ENCODE peak calls at places on chromosomes 2 and 18, in four cellular contexts. W is OCI-LY7, C is tibial nerve, Q is HEK293T. F is an unnamed sample.

GRCh38 chr2:69518836-69519235 is 81.6 kb upstream of the NFU1 start:
- DNase-seq in C (no peak), Q (no peak), W (no peak), F (peak)

GRCh38 chr2:58283931-58284330 is 42.8 kb upstream of the FANCL start:
- DNase-seq in C (no peak), W (no peak), Q (no peak), F (no peak)

GRCh38 chr2:67674668-67675067 is 277.5 kb downstream of the ETAA1 start:
- DNase-seq in Q (no peak), C (no peak), W (no peak), F (no peak)

GRCh38 chr2:18001671-18002070 is 123.2 kb downstream of the KCNS3 start:
- DNase-seq in W (no peak), Q (no peak), C (no peak), F (no peak)

GRCh38 chr18:37019157-37019571 is 190.2 kb downstream of the KIAA1328 start:
- DNase-seq in Q (peak), C (no peak), W (no peak), F (no peak)

GRCh38 chr2:180542510-180542909 is 437.9 kb upstream of the UBE2E3 start:
- DNase-seq in Q (no peak), W (no peak), C (no peak), F (no peak)

GRCh38 chr2:240604291-240604938 is 17.9 kb downstream of the CAPN10 start:
- DNase-seq in C (peak), Q (peak), W (peak), F (peak)

GRCh38 chr2:232871835-232872736 is 2.0 kb downstream of the SNORC start:
- DNase-seq in C (no peak), W (no peak), Q (no peak), F (no peak)

GRCh38 chr2:14756981-14757657 is 124.6 kb downstream of the LRATD1 start:
- DNase-seq in Q (no peak), W (no peak), C (peak), F (no peak)

GRCh38 chr2:237870754-237871651 is 11.6 kb downstream of the RAMP1 start:
- DNase-seq in Q (no peak), W (no peak), C (no peak), F (no peak)

GRCh38 chr2:8303322-8303832 is 378.5 kb upstream of the ID2 start:
- DNase-seq in Q (no peak), C (peak), W (peak), F (peak)

GRCh38 chr2:197803033-197803444 is 1.4 kb upstream of the PLCL1 start:
- DNase-seq in Q (peak), W (peak), C (peak), F (no peak)

GRCh38 chr18:61749031-61749430 is 143.8 kb downstream of the RNF152 start:
- DNase-seq in W (no peak), Q (no peak), C (no peak), F (no peak)

GRCh38 chr18:2654828-2655152 is 736 bp upstream of the SMCHD1 start:
- DNase-seq in C (no peak), Q (no peak), W (no peak), F (no peak)

GRCh38 chr18:47113796-47114540 is 36.3 kb downstream of the HDHD2 start:
- DNase-seq in W (no peak), Q (no peak), C (no peak), F (no peak)

GRCh38 chr2:207869784-207870778 is 100.4 kb upstream of the FZD5 start:
- DNase-seq in Q (no peak), C (no peak), W (no peak), F (no peak)

GRCh38 chr2:226030369-226031077 is 631.0 kb downstream of the NYAP2 start:
- DNase-seq in W (no peak), Q (no peak), C (no peak), F (no peak)

GRCh38 chr2:191316246-191316645 is 71.0 kb downstream of the MYO1B start:
- DNase-seq in Q (no peak), W (no peak), C (no peak), F (no peak)

GRCh38 chr2:234480337-234480736 is 16.5 kb downstream of the ARL4C start:
- DNase-seq in C (no peak), Q (no peak), W (no peak), F (no peak)

GRCh38 chr18:70431203-70431624 is 142.4 kb downstream of the SOCS6 start:
- DNase-seq in Q (no peak), W (no peak), C (no peak), F (no peak)

GRCh38 chr2:75547345-75548035 is 13.2 kb downstream of the EVA1A start:
- DNase-seq in Q (no peak), W (no peak), C (no peak), F (no peak)

GRCh38 chr18:50240083-50240563 is 26.2 kb downstream of the CFAP53 start:
- DNase-seq in Q (no peak), C (no peak), W (no peak), F (no peak)

GRCh38 chr2:196607073-196607472 is 32.4 kb upstream of the CCDC150 start:
- DNase-seq in W (no peak), Q (no peak), C (no peak), F (no peak)

GRCh38 chr2:9228088-9228751 is 21.6 kb downstream of the ASAP2 start:
- DNase-seq in Q (no peak), C (no peak), W (no peak), F (peak)

GRCh38 chr2:47422560-47422959 is 19.6 kb downstream of the MSH2 start:
- DNase-seq in C (no peak), Q (no peak), W (no peak), F (no peak)

GRCh38 chr18:73717570-73717969 is 430.1 kb downstream of the FBXO15 start:
- DNase-seq in W (no peak), C (no peak), Q (no peak), F (no peak)

GRCh38 chr2:127705281-127706065 is 4.2 kb downstream of the SFT2D3 start:
- DNase-seq in C (no peak), Q (no peak), W (no peak), F (no peak)

GRCh38 chr2:106886916-106887758 is 1.2 kb upstream of the ST6GAL2 start:
- DNase-seq in C (no peak), W (no peak), Q (peak), F (peak)